ENCODE peak calls at places on chromosomes 2 and 18, in six cellular contexts. V is AG09309; K is psoas muscle; T is activated CD8-positive, alpha-beta T cell treated with anti-CD3 and anti-CD28 coated beads for 36 hours; O is kidney; W is body of pancreas. Q is an unnamed sample.

GRCh38 chr18:56270851-56271250 is 367.5 kb downstream of the TXNL1 start:
- DNase-seq in K (no peak), O (no peak), V (no peak), T (no peak), W (no peak), Q (no peak)

GRCh38 chr2:191032588-191033429 is 18.8 kb upstream of the STAT1 start:
- DNase-seq in K (no peak), O (no peak), W (no peak), T (no peak), V (no peak), Q (no peak)

GRCh38 chr2:233235977-233236376 is 15.5 kb upstream of the ATG16L1 start:
- DNase-seq in T (no peak), K (no peak), O (no peak), W (no peak), V (no peak), Q (no peak)

GRCh38 chr18:23838801-23839366 is 149.6 kb downstream of the LAMA3 start:
- DNase-seq in K (no peak), T (no peak), V (no peak), O (no peak), W (no peak), Q (no peak)

GRCh38 chr2:241877197-241877685 is 7.7 kb downstream of the RTP5 start:
- DNase-seq in W (no peak), K (peak), T (no peak), O (peak), V (no peak), Q (no peak)

GRCh38 chr2:229572434-229573338 is 141.7 kb downstream of the DNER start:
- DNase-seq in T (no peak), K (no peak), O (no peak), W (no peak), V (no peak), Q (no peak)

GRCh38 chr18:52343138-52343537 is 3.1 kb downstream of the DCC start:
- DNase-seq in T (no peak), O (no peak), W (no peak), V (no peak), K (no peak), Q (no peak)

GRCh38 chr2:96970248-96970875 is 16.0 kb downstream of the FAM178B start:
- DNase-seq in O (no peak), V (no peak), T (no peak), K (no peak), W (peak), Q (no peak)

GRCh38 chr18:45670281-45670962 is 53.6 kb upstream of the SLC14A1 start:
- DNase-seq in K (peak), W (no peak), O (no peak), V (peak), T (peak), Q (peak)

GRCh38 chr2:126886201-126886905 is 12.3 kb upstream of the TEX51 start:
- DNase-seq in K (peak), O (peak), T (peak), V (no peak), W (peak), Q (peak)

GRCh38 chr2:96099861-96100798 is 16.2 kb downstream of the ADRA2B start:
- DNase-seq in K (no peak), V (no peak), O (peak), T (no peak), W (peak), Q (no peak)

GRCh38 chr2:10750610-10751009 is 29.2 kb downstream of the ATP6V1C2 start:
- DNase-seq in V (no peak), W (no peak), O (no peak), T (no peak), K (no peak), Q (no peak)

GRCh38 chr18:31440787-31441186 is 6.8 kb upstream of the DSG3 start:
- DNase-seq in K (no peak), O (no peak), V (no peak), W (no peak), T (no peak), Q (no peak)

GRCh38 chr2:96895709-96896651 is 26.1 kb upstream of the SEMA4C start:
- DNase-seq in V (no peak), W (no peak), O (peak), K (no peak), T (peak), Q (no peak)

GRCh38 chr2:52881606-52882005 is 886.0 kb upstream of the CHAC2 start:
- DNase-seq in V (no peak), K (no peak), T (no peak), W (no peak), O (no peak), Q (no peak)

GRCh38 chr18:26462304-26462703 is 86.0 kb downstream of the KCTD1 start:
- DNase-seq in W (no peak), O (no peak), K (no peak), V (no peak), T (no peak), Q (no peak)

GRCh38 chr2:153477096-153477555 is 1.4 kb downstream of the RPRM start:
- DNase-seq in W (peak), K (peak), O (peak), V (no peak), T (no peak), Q (peak)

GRCh38 chr2:197866449-197866848 is 62.1 kb downstream of the PLCL1 start:
- DNase-seq in V (no peak), W (no peak), K (no peak), T (no peak), O (no peak), Q (no peak)

GRCh38 chr18:5669585-5669984 is 125.8 kb upstream of the EPB41L3 start:
- DNase-seq in W (no peak), K (no peak), V (no peak), T (no peak), O (no peak), Q (no peak)

GRCh38 chr2:208269091-208269490 is 3.0 kb downstream of the PIKFYVE start:
- DNase-seq in V (no peak), W (no peak), K (no peak), T (peak), O (no peak), Q (no peak)
- TF ChIP-seq CTCF in V (peak), W (no peak), K (no peak), T (peak), O (no peak), Q (no peak)

GRCh38 chr2:106686814-106687213 is 199.2 kb downstream of the ST6GAL2 start:
- DNase-seq in V (no peak), O (no peak), K (no peak), W (no peak), T (peak), Q (no peak)

GRCh38 chr2:106685180-106685897 is 198.2 kb downstream of the CD8B2 start:
- DNase-seq in K (no peak), W (no peak), T (no peak), O (no peak), V (no peak), Q (no peak)
- TF ChIP-seq CTCF in K (no peak), W (no peak), T (no peak), O (no peak), V (no peak), Q (no peak)

DNA sequence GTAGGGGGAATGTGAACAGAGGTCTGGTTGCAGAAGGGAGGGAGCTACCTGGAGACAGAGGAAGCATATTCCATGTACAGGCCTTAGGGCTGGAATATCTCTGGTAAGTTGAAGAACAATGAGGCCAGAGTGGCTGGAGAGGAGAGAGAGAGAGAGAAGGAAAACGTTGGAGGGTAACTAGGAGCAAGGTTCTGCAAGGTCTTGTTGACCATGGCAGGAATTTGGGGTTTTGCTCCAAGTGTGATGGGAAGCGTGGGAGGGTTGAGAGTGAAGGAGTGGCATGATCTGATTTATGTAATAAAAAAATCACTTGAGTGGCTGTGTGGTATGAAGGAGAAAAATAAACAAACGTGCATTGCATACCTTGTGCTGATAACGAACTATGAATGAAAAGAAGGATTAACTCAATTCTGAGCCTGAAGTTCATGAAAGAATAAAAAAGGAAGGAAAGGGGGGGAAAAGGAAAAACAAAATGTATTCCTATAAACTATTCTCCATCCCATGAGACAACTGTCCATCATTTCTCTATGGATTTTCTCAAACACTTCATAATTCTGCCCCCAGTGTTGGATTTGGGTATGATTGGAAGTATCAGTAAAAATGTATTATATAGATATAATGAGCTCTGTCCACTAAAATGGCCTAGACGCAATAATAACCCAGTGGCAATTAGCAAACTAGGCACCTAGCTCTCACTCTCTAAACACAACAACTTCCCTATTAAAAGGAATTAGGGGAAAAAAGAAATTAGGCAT is 59.7 kb upstream of the PMAIP1 start:
- DNase-seq in W (no peak), V (no peak), K (no peak), O (no peak), T (no peak), Q (no peak)
- TF ChIP-seq CTCF in W (no peak), V (no peak), K (no peak), O (no peak), T (no peak), Q (no peak)

GRCh38 chr18:8480506-8481328 is 128.5 kb upstream of the RAB12 start:
- DNase-seq in W (peak), T (no peak), V (peak), O (no peak), K (no peak), Q (no peak)
- TF ChIP-seq CTCF in W (peak), T (no peak), V (peak), O (peak), K (peak), Q (no peak)

GRCh38 chr18:58044370-58045264 is 591 bp downstream of the NEDD4L start:
- DNase-seq in W (peak), V (no peak), K (peak), O (peak), T (peak), Q (peak)
- TF ChIP-seq CTCF in W (no peak), V (no peak), K (no peak), O (no peak), T (no peak), Q (no peak)

GRCh38 chr2:102703748-102704147 is 58.1 kb upstream of the TMEM182 start:
- DNase-seq in O (no peak), T (peak), W (no peak), V (no peak), K (no peak), Q (peak)
- TF ChIP-seq CTCF in O (peak), T (peak), W (no peak), V (peak), K (peak), Q (peak)

Q was measured in GM13976.